ENCODE peak calls at places on chromosomes 2 and 18, in four cellular contexts. One of them, this sample, is unnamed.

GRCh38 chr2:212193803-212194202 is 344.8 kb downstream of the ERBB4 start:
- DNase-seq in WTC11: no peak
- DNase-seq in K562: no peak
- DNase-seq in GM12878: no peak
- DNase-seq in this sample: no peak

GRCh38 chr2:234708091-234708683 is 211.3 kb upstream of the ARL4C start:
- DNase-seq in WTC11: no peak
- DNase-seq in K562: no peak
- DNase-seq in GM12878: no peak
- DNase-seq in this sample: no peak

GRCh38 chr18:63907649-63908048 is at the start of gene SERPINB10:
- DNase-seq in WTC11: no peak
- DNase-seq in K562: no peak
- DNase-seq in GM12878: no peak
- DNase-seq in this sample: no peak

GRCh38 chr18:58051765-58052460 is 7.9 kb downstream of the NEDD4L start:
- DNase-seq in WTC11: no peak
- DNase-seq in K562: peak
- DNase-seq in GM12878: no peak
- DNase-seq in this sample: no peak

GRCh38 chr2:169365093-169365483 is 2.8 kb upstream of the LRP2 start:
- DNase-seq in WTC11: no peak
- DNase-seq in K562: no peak
- DNase-seq in GM12878: no peak
- DNase-seq in this sample: no peak

GRCh38 chr2:50995610-50996009 is 36.3 kb downstream of the NRXN1 start:
- DNase-seq in WTC11: no peak
- DNase-seq in K562: no peak
- DNase-seq in GM12878: no peak
- DNase-seq in this sample: no peak

GRCh38 chr2:39942970-39943369 is 163.9 kb upstream of the THUMPD2 start:
- DNase-seq in WTC11: no peak
- DNase-seq in K562: no peak
- DNase-seq in GM12878: no peak
- DNase-seq in this sample: no peak

GRCh38 chr2:241929551-241930490 is 60.3 kb downstream of the RTP5 start:
- DNase-seq in WTC11: no peak
- DNase-seq in K562: no peak
- DNase-seq in GM12878: no peak
- DNase-seq in this sample: no peak

GRCh38 chr2:167100526-167100925 is 212.2 kb downstream of the XIRP2 start:
- DNase-seq in WTC11: no peak
- DNase-seq in K562: no peak
- DNase-seq in GM12878: no peak
- DNase-seq in this sample: no peak

GRCh38 chr2:139454251-139454650 is 674.1 kb upstream of the NXPH2 start:
- DNase-seq in WTC11: no peak
- DNase-seq in K562: no peak
- DNase-seq in GM12878: no peak
- DNase-seq in this sample: no peak

GRCh38 chr2:27762951-27763906 is 8.3 kb upstream of the MRPL33 start:
- DNase-seq in WTC11: no peak
- DNase-seq in K562: no peak
- DNase-seq in GM12878: no peak
- DNase-seq in this sample: peak

GRCh38 chr2:141021109-141021508 is 1109.7 kb downstream of the LRP1B start:
- DNase-seq in WTC11: no peak
- DNase-seq in K562: no peak
- DNase-seq in GM12878: no peak
- DNase-seq in this sample: no peak

GRCh38 chr18:64785686-64786085 is 636.8 kb upstream of the LINC00305 start:
- DNase-seq in WTC11: no peak
- DNase-seq in K562: no peak
- DNase-seq in GM12878: no peak
- DNase-seq in this sample: no peak

GRCh38 chr2:227163445-227163997 is 484 bp downstream of the COL4A4 start:
- DNase-seq in WTC11: peak
- DNase-seq in K562: no peak
- DNase-seq in GM12878: no peak
- DNase-seq in this sample: no peak

GRCh38 chr2:239765076-239765845 is 259.9 kb downstream of the NDUFA10 start:
- DNase-seq in WTC11: no peak
- DNase-seq in K562: no peak
- DNase-seq in GM12878: no peak
- DNase-seq in this sample: no peak

GRCh38 chr18:70135604-70136003 is 69.9 kb downstream of the RTTN start:
- DNase-seq in WTC11: no peak
- DNase-seq in K562: no peak
- DNase-seq in GM12878: no peak
- DNase-seq in this sample: no peak

GRCh38 chr2:232339121-232340081 is 39.1 kb upstream of the ALPP start:
- DNase-seq in WTC11: peak
- DNase-seq in K562: no peak
- DNase-seq in GM12878: no peak
- DNase-seq in this sample: no peak

GRCh38 chr2:76737607-76738006 is 784.6 kb downstream of the LRRTM4 start:
- DNase-seq in WTC11: no peak
- DNase-seq in K562: no peak
- DNase-seq in GM12878: no peak
- DNase-seq in this sample: no peak

GRCh38 chr2:64661770-64662169 is 8.1 kb upstream of the SERTAD2 start:
- DNase-seq in WTC11: no peak
- DNase-seq in K562: no peak
- DNase-seq in GM12878: no peak
- DNase-seq in this sample: no peak
- TF ChIP-seq ETV6 in WTC11: no peak
- TF ChIP-seq ETV6 in K562: no peak
- TF ChIP-seq ETV6 in GM12878: no peak
- TF ChIP-seq ETV6 in this sample: no peak

GRCh38 chr2:149329068-149329467 is 1.3 kb upstream of the LYPD6 start:
- DNase-seq in WTC11: peak
- DNase-seq in K562: no peak
- DNase-seq in GM12878: no peak
- DNase-seq in this sample: no peak

GRCh38 chr2:149332364-149332763 is 2.0 kb downstream of the LYPD6 start:
- DNase-seq in WTC11: no peak
- DNase-seq in K562: no peak
- DNase-seq in GM12878: no peak
- DNase-seq in this sample: no peak

GRCh38 chr2:149329470-149330126 is 789 bp upstream of the LYPD6 start:
- DNase-seq in WTC11: peak
- DNase-seq in K562: no peak
- DNase-seq in GM12878: no peak
- DNase-seq in this sample: peak

GRCh38 chr2:149331023-149331400 is 625 bp downstream of the LYPD6 start:
- DNase-seq in WTC11: peak
- DNase-seq in K562: no peak
- DNase-seq in GM12878: no peak
- DNase-seq in this sample: no peak

DNA sequence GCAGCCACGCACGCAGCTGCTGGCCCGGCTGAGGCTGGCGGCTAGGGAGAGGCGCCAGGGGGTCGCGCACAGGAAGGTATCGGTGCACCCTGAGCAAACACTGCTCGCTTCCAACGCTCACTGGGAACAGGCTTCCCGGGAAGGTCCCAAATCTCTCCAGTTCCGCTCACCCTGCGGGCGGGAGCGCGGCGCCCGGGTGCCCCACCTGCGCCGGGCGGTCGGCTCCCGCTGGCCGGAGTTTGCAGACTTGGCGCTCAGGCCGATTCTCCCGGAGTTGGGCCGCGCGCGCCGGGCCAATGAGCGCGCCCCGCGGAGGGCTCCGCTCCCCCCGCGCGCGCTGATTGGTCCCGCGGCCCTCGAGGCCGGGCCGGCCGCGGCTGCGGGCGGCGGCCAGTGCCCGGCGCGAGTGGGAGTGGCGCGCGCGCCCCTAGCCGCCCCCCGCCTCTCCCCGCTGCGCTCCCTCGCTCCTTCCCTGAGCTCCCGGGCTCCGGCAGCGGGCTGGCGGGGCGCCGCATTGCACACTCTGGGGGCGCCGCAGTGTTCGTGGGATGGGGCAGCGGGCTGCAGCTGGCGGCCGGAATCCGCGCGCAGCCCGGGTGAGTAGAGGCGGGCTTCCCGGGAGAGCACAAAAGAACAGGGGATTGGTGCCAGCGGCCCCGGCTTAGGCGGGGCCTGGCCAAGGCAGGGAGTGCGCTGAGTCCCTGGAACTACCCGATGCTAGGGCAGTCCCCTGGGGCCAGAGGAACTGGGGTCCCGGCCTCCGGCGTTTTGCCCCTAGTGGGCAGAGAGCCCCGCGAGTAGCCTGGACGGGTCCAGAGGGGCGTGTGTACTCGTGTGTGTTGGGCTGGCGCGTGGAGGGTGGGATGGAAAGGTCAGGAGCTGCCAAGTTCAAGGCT is at the start of gene LYPD6:
- DNase-seq in WTC11: peak
- DNase-seq in K562: no peak
- DNase-seq in GM12878: no peak
- DNase-seq in this sample: peak
- TF ChIP-seq ETV6 in WTC11: peak
- TF ChIP-seq ETV6 in K562: no peak
- TF ChIP-seq ETV6 in GM12878: no peak
- TF ChIP-seq ETV6 in this sample: peak

GRCh38 chr2:19214682-19215391 is 143.6 kb downstream of the OSR1 start:
- DNase-seq in WTC11: no peak
- DNase-seq in K562: no peak
- DNase-seq in GM12878: no peak
- DNase-seq in this sample: no peak

GRCh38 chr2:19216271-19216670 is 142.2 kb downstream of the OSR1 start:
- DNase-seq in WTC11: no peak
- DNase-seq in K562: no peak
- DNase-seq in GM12878: no peak
- DNase-seq in this sample: no peak

GRCh38 chr2:19219060-19219459 is 139.4 kb downstream of the OSR1 start:
- DNase-seq in WTC11: no peak
- DNase-seq in K562: no peak
- DNase-seq in GM12878: no peak
- DNase-seq in this sample: no peak

GRCh38 chr2:19216676-19217075 is 141.7 kb downstream of the OSR1 start:
- DNase-seq in WTC11: no peak
- DNase-seq in K562: no peak
- DNase-seq in GM12878: no peak
- DNase-seq in this sample: no peak

GRCh38 chr2:19217203-19217602 is 141.2 kb downstream of the OSR1 start:
- DNase-seq in WTC11: no peak
- DNase-seq in K562: no peak
- DNase-seq in GM12878: no peak
- DNase-seq in this sample: no peak
- TF ChIP-seq ETV6 in WTC11: no peak
- TF ChIP-seq ETV6 in K562: no peak
- TF ChIP-seq ETV6 in GM12878: no peak
- TF ChIP-seq ETV6 in this sample: no peak

GRCh38 chr2:15668611-15669305 is 77.1 kb downstream of the DDX1 start:
- DNase-seq in WTC11: no peak
- DNase-seq in K562: no peak
- DNase-seq in GM12878: no peak
- DNase-seq in this sample: peak
- TF ChIP-seq ETV6 in WTC11: no peak
- TF ChIP-seq ETV6 in K562: no peak
- TF ChIP-seq ETV6 in GM12878: no peak
- TF ChIP-seq ETV6 in this sample: no peak

GRCh38 chr2:191384829-191385228 is 139.6 kb downstream of the MYO1B start:
- DNase-seq in WTC11: no peak
- DNase-seq in K562: no peak
- DNase-seq in GM12878: no peak
- DNase-seq in this sample: no peak
- TF ChIP-seq ETV6 in WTC11: no peak
- TF ChIP-seq ETV6 in K562: no peak
- TF ChIP-seq ETV6 in GM12878: no peak
- TF ChIP-seq ETV6 in this sample: no peak

GRCh38 chr2:216578325-216578724 is 54.9 kb upstream of the IGFBP2 start:
- DNase-seq in WTC11: no peak
- DNase-seq in K562: no peak
- DNase-seq in GM12878: no peak
- DNase-seq in this sample: no peak
- TF ChIP-seq ETV6 in WTC11: no peak
- TF ChIP-seq ETV6 in K562: no peak
- TF ChIP-seq ETV6 in GM12878: no peak
- TF ChIP-seq ETV6 in this sample: no peak

GRCh38 chr18:44309185-44309584 is 371.5 kb upstream of the SETBP1 start:
- DNase-seq in WTC11: no peak
- DNase-seq in K562: no peak
- DNase-seq in GM12878: no peak
- DNase-seq in this sample: no peak
- TF ChIP-seq ETV6 in WTC11: no peak
- TF ChIP-seq ETV6 in K562: no peak
- TF ChIP-seq ETV6 in GM12878: no peak
- TF ChIP-seq ETV6 in this sample: no peak

This sample was measured in HepG2.